ENCODE peak calls at places on chromosomes 16 and 17, in nine cellular contexts. One of them, this sample, is unnamed.

GRCh38 chr16:4160663-4161436 is 44.6 kb upstream of the ADCY9 start:
- DNase-seq in HAP-1: no peak
- DNase-seq in SK-N-MC: no peak
- DNase-seq in ovary: no peak
- DNase-seq in tibial artery: no peak
- DNase-seq in GM12865: no peak
- DNase-seq in dorsolateral prefrontal cortex: no peak
- DNase-seq in thyroid gland: no peak
- DNase-seq in choroid plexus epithelial cell: peak; percentile 17
- DNase-seq in this sample: no peak

GRCh38 chr17:32739722-32740121 is 137.2 kb downstream of the MYO1D start:
- DNase-seq in HAP-1: no peak
- DNase-seq in SK-N-MC: no peak
- DNase-seq in ovary: no peak
- DNase-seq in tibial artery: no peak
- DNase-seq in GM12865: no peak
- DNase-seq in dorsolateral prefrontal cortex: no peak
- DNase-seq in thyroid gland: no peak
- DNase-seq in choroid plexus epithelial cell: no peak
- DNase-seq in this sample: no peak

GRCh38 chr17:45703348-45703747 is 80.8 kb upstream of the CRHR1 start:
- DNase-seq in HAP-1: no peak
- DNase-seq in SK-N-MC: no peak
- DNase-seq in ovary: no peak
- DNase-seq in tibial artery: no peak
- DNase-seq in GM12865: no peak
- DNase-seq in dorsolateral prefrontal cortex: no peak
- DNase-seq in thyroid gland: no peak
- DNase-seq in choroid plexus epithelial cell: no peak
- DNase-seq in this sample: no peak

GRCh38 chr16:89143201-89143741 is 28.3 kb upstream of the CDH15 start:
- DNase-seq in HAP-1: no peak
- DNase-seq in SK-N-MC: no peak
- DNase-seq in ovary: no peak
- DNase-seq in tibial artery: no peak
- DNase-seq in GM12865: no peak
- DNase-seq in dorsolateral prefrontal cortex: no peak
- DNase-seq in thyroid gland: no peak
- DNase-seq in choroid plexus epithelial cell: no peak
- DNase-seq in this sample: no peak

GRCh38 chr17:13575922-13576419 is 25.8 kb downstream of the HS3ST3A1 start:
- DNase-seq in HAP-1: no peak
- DNase-seq in SK-N-MC: no peak
- DNase-seq in ovary: no peak
- DNase-seq in tibial artery: no peak
- DNase-seq in GM12865: no peak
- DNase-seq in dorsolateral prefrontal cortex: no peak
- DNase-seq in thyroid gland: no peak
- DNase-seq in choroid plexus epithelial cell: peak; percentile 61
- DNase-seq in this sample: no peak

GRCh38 chr17:79042421-79043190 is 18.6 kb downstream of the C1QTNF1 start:
- DNase-seq in HAP-1: no peak
- DNase-seq in SK-N-MC: no peak
- DNase-seq in ovary: peak; percentile 76
- DNase-seq in tibial artery: no peak
- DNase-seq in GM12865: peak; percentile 48
- DNase-seq in dorsolateral prefrontal cortex: peak; percentile 46
- DNase-seq in thyroid gland: peak; percentile 66
- DNase-seq in choroid plexus epithelial cell: peak; percentile 73
- DNase-seq in this sample: peak; percentile 63

GRCh38 chr17:73786286-73786743 is 142.1 kb upstream of the SDK2 start:
- DNase-seq in HAP-1: no peak
- DNase-seq in SK-N-MC: no peak
- DNase-seq in ovary: no peak
- DNase-seq in tibial artery: no peak
- DNase-seq in GM12865: no peak
- DNase-seq in dorsolateral prefrontal cortex: no peak
- DNase-seq in thyroid gland: no peak
- DNase-seq in choroid plexus epithelial cell: no peak
- DNase-seq in this sample: no peak

GRCh38 chr17:59839646-59840328 is 53.0 kb downstream of the TUBD1 start:
- DNase-seq in HAP-1: no peak
- DNase-seq in SK-N-MC: no peak
- DNase-seq in ovary: no peak
- DNase-seq in tibial artery: no peak
- DNase-seq in GM12865: peak; percentile 34
- DNase-seq in dorsolateral prefrontal cortex: no peak
- DNase-seq in thyroid gland: no peak
- DNase-seq in choroid plexus epithelial cell: peak; percentile 69
- DNase-seq in this sample: no peak

GRCh38 chr17:31530391-31530990 is 139.0 kb downstream of the RAB11FIP4 start:
- DNase-seq in HAP-1: no peak
- DNase-seq in SK-N-MC: no peak
- DNase-seq in ovary: peak; percentile 65
- DNase-seq in tibial artery: no peak
- DNase-seq in GM12865: no peak
- DNase-seq in dorsolateral prefrontal cortex: no peak
- DNase-seq in thyroid gland: no peak
- DNase-seq in choroid plexus epithelial cell: no peak
- DNase-seq in this sample: no peak

GRCh38 chr17:69314246-69315030 is 12.5 kb downstream of the ABCA5 start:
- DNase-seq in HAP-1: no peak
- DNase-seq in SK-N-MC: no peak
- DNase-seq in ovary: no peak
- DNase-seq in tibial artery: no peak
- DNase-seq in GM12865: no peak
- DNase-seq in dorsolateral prefrontal cortex: no peak
- DNase-seq in thyroid gland: no peak
- DNase-seq in choroid plexus epithelial cell: peak; percentile 23
- DNase-seq in this sample: no peak

GRCh38 chr16:25912321-25912720 is 220.6 kb downstream of the HS3ST4 start:
- DNase-seq in HAP-1: no peak
- DNase-seq in SK-N-MC: no peak
- DNase-seq in ovary: no peak
- DNase-seq in tibial artery: no peak
- DNase-seq in GM12865: no peak
- DNase-seq in dorsolateral prefrontal cortex: no peak
- DNase-seq in thyroid gland: no peak
- DNase-seq in choroid plexus epithelial cell: no peak
- DNase-seq in this sample: no peak

GRCh38 chr16:89599902-89600301 is 13.5 kb upstream of the DPEP1 start:
- DNase-seq in HAP-1: no peak
- DNase-seq in SK-N-MC: no peak
- DNase-seq in ovary: no peak
- DNase-seq in tibial artery: no peak
- DNase-seq in GM12865: no peak
- DNase-seq in dorsolateral prefrontal cortex: no peak
- DNase-seq in thyroid gland: no peak
- DNase-seq in choroid plexus epithelial cell: no peak
- DNase-seq in this sample: no peak

GRCh38 chr16:61929801-61930200 is 106.4 kb downstream of the CDH8 start:
- DNase-seq in HAP-1: no peak
- DNase-seq in SK-N-MC: no peak
- DNase-seq in ovary: no peak
- DNase-seq in tibial artery: no peak
- DNase-seq in GM12865: no peak
- DNase-seq in dorsolateral prefrontal cortex: no peak
- DNase-seq in thyroid gland: no peak
- DNase-seq in choroid plexus epithelial cell: no peak
- DNase-seq in this sample: no peak

DNA sequence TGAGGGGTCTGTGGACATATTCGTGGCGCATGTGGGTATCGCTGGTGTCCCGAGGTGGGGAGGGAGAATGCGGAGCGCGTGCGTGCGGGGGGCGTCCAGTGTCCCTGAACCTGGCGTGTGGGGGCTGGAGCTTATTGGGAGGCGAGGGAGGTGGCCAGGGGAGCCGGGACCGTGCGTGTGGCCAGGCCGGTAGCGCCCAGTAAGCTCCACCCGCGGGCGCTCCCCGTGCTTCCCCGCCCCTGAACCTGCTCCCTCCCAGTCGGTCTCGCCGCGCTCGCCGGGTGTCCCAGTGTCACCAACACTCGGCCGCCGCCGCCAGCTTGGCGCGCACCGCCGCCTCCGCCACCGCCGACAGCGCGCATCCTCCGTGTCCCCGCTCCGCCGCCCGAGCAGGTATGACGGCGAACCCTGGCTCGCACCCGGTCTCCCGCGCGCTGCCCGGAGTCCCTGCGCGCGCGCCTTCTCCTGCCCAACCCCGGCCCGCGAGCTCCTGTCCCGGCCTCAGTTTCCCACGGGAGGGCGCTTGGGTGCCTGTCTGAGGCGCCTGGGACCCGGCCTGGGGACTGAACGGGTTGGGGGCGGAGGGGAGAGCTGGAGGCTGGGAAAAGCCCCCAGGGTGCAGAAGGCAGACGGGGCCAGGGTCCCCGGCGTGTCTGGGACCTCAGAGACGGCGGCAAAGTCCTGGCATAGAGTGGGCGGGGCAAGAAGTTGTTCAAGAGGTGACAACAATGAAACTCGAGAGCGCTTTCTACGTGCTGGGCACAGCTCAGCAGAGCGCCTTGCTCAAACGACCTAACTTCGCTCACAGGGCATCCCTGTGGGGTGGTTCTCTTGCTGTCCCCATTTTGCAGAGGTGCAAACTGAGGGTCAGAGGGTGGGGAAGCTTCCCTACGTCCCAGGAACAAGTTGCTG is at the start of gene SCNN1B:
- DNase-seq in HAP-1: no peak
- DNase-seq in SK-N-MC: no peak
- DNase-seq in ovary: no peak
- DNase-seq in tibial artery: no peak
- DNase-seq in GM12865: peak; percentile 31
- DNase-seq in dorsolateral prefrontal cortex: no peak
- DNase-seq in thyroid gland: peak; percentile 81
- DNase-seq in choroid plexus epithelial cell: no peak
- DNase-seq in this sample: no peak
- H3K4me3 ChIP-seq in HAP-1: no peak within 1 kb of the TSS
- H3K4me3 ChIP-seq in SK-N-MC: peak within 1 kb of the TSS; percentile 60
- H3K4me3 ChIP-seq in ovary: peak within 1 kb of the TSS; percentile 26
- H3K4me3 ChIP-seq in tibial artery: peak within 1 kb of the TSS; percentile 11
- H3K4me3 ChIP-seq in GM12865: peak within 1 kb of the TSS; percentile 49
- H3K4me3 ChIP-seq in dorsolateral prefrontal cortex: peak within 1 kb of the TSS; percentile 55
- H3K4me3 ChIP-seq in thyroid gland: peak within 1 kb of the TSS; percentile 55
- H3K4me3 ChIP-seq in choroid plexus epithelial cell: no peak within 1 kb of the TSS
- H3K4me3 ChIP-seq in this sample: peak within 1 kb of the TSS; percentile 32

DNA sequence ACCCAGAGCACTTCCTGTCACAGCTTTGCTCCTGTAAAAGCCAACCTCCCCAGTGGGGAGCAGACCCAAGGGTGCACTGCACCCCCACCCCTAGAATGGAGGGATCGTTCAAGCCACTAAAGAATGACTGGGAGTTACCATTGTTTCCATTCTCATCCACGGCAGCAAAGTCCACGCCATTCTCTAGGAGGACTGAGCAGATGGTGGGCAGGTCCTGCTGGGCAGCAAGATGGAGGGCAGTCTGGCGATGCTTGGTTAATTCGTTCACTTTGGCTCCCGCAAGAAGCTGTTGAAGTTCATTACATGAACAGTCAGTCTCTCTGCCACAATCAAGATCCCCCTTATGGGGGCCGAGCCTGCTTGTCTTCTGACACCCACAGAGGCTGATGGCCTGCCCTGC is 30.8 kb downstream of the CYB5D2 start:
- DNase-seq in HAP-1: no peak
- DNase-seq in SK-N-MC: no peak
- DNase-seq in ovary: no peak
- DNase-seq in tibial artery: no peak
- DNase-seq in GM12865: no peak
- DNase-seq in dorsolateral prefrontal cortex: no peak
- DNase-seq in thyroid gland: no peak
- DNase-seq in choroid plexus epithelial cell: no peak
- DNase-seq in this sample: no peak
- H3K4me3 ChIP-seq in HAP-1: no peak overlapping the region
- H3K4me3 ChIP-seq in SK-N-MC: no peak overlapping the region
- H3K4me3 ChIP-seq in ovary: no peak overlapping the region
- H3K4me3 ChIP-seq in tibial artery: no peak overlapping the region
- H3K4me3 ChIP-seq in GM12865: no peak overlapping the region
- H3K4me3 ChIP-seq in dorsolateral prefrontal cortex: no peak overlapping the region
- H3K4me3 ChIP-seq in thyroid gland: no peak overlapping the region
- H3K4me3 ChIP-seq in choroid plexus epithelial cell: no peak overlapping the region
- H3K4me3 ChIP-seq in this sample: no peak overlapping the region

GRCh38 chr17:34580685-34581445 is 1.5 kb downstream of the TMEM132E start:
- DNase-seq in HAP-1: no peak
- DNase-seq in SK-N-MC: no peak
- DNase-seq in ovary: no peak
- DNase-seq in tibial artery: no peak
- DNase-seq in GM12865: no peak
- DNase-seq in dorsolateral prefrontal cortex: no peak
- DNase-seq in thyroid gland: no peak
- DNase-seq in choroid plexus epithelial cell: no peak
- DNase-seq in this sample: no peak
- H3K4me3 ChIP-seq in HAP-1: peak overlapping the region; percentile 21
- H3K4me3 ChIP-seq in SK-N-MC: peak overlapping the region; percentile 11
- H3K4me3 ChIP-seq in ovary: peak overlapping the region; percentile 23
- H3K4me3 ChIP-seq in tibial artery: peak overlapping the region; percentile 70
- H3K4me3 ChIP-seq in GM12865: no peak overlapping the region
- H3K4me3 ChIP-seq in dorsolateral prefrontal cortex: peak overlapping the region; percentile 74
- H3K4me3 ChIP-seq in thyroid gland: peak overlapping the region; percentile 30
- H3K4me3 ChIP-seq in choroid plexus epithelial cell: no peak overlapping the region
- H3K4me3 ChIP-seq in this sample: peak overlapping the region; percentile 58

GRCh38 chr17:7097940-7098339 is 16.7 kb downstream of the ASGR2 start:
- DNase-seq in HAP-1: no peak
- DNase-seq in SK-N-MC: peak; percentile 8
- DNase-seq in ovary: no peak
- DNase-seq in tibial artery: no peak
- DNase-seq in GM12865: no peak
- DNase-seq in dorsolateral prefrontal cortex: no peak
- DNase-seq in thyroid gland: no peak
- DNase-seq in choroid plexus epithelial cell: peak; percentile 11
- DNase-seq in this sample: no peak

GRCh38 chr17:7098802-7099459 is 15.7 kb downstream of the ASGR2 start:
- DNase-seq in HAP-1: no peak
- DNase-seq in SK-N-MC: no peak
- DNase-seq in ovary: no peak
- DNase-seq in tibial artery: peak; percentile 60
- DNase-seq in GM12865: no peak
- DNase-seq in dorsolateral prefrontal cortex: no peak
- DNase-seq in thyroid gland: no peak
- DNase-seq in choroid plexus epithelial cell: no peak
- DNase-seq in this sample: no peak

GRCh38 chr17:7102421-7102820 is 12.2 kb downstream of the ASGR2 start:
- DNase-seq in HAP-1: no peak
- DNase-seq in SK-N-MC: no peak
- DNase-seq in ovary: no peak
- DNase-seq in tibial artery: no peak
- DNase-seq in GM12865: no peak
- DNase-seq in dorsolateral prefrontal cortex: no peak
- DNase-seq in thyroid gland: no peak
- DNase-seq in choroid plexus epithelial cell: no peak
- DNase-seq in this sample: no peak

GRCh38 chr17:7107012-7107754 is 7.4 kb downstream of the ASGR2 start:
- DNase-seq in HAP-1: no peak
- DNase-seq in SK-N-MC: no peak
- DNase-seq in ovary: no peak
- DNase-seq in tibial artery: no peak
- DNase-seq in GM12865: no peak
- DNase-seq in dorsolateral prefrontal cortex: no peak
- DNase-seq in thyroid gland: no peak
- DNase-seq in choroid plexus epithelial cell: no peak
- DNase-seq in this sample: no peak

DNA sequence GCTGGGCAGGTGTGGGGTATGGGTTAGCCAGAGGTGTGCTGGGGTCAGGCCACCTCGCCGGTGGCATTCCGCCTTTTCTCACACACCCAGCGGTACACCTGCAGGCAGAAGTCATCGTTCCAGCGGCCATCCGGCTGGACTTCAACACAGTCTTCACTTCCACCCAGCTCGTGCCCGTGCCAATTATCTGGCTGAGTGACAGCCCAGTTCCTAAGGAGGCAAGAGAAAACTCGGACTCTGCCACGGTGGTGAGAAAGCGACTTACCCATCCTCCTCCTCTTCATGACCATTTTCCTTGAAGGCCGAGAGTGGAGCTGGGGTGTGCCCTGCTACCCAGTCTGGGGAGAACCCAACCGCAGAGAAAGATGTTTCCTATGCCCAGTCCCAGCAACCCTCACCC is 13.1 kb downstream of the ASGR2 start:
- DNase-seq in HAP-1: no peak
- DNase-seq in SK-N-MC: no peak
- DNase-seq in ovary: no peak
- DNase-seq in tibial artery: no peak
- DNase-seq in GM12865: no peak
- DNase-seq in dorsolateral prefrontal cortex: no peak
- DNase-seq in thyroid gland: no peak
- DNase-seq in choroid plexus epithelial cell: no peak
- DNase-seq in this sample: no peak
- H3K4me3 ChIP-seq in HAP-1: no peak overlapping the region
- H3K4me3 ChIP-seq in SK-N-MC: no peak overlapping the region
- H3K4me3 ChIP-seq in ovary: no peak overlapping the region
- H3K4me3 ChIP-seq in tibial artery: no peak overlapping the region
- H3K4me3 ChIP-seq in GM12865: no peak overlapping the region
- H3K4me3 ChIP-seq in dorsolateral prefrontal cortex: no peak overlapping the region
- H3K4me3 ChIP-seq in thyroid gland: no peak overlapping the region
- H3K4me3 ChIP-seq in choroid plexus epithelial cell: no peak overlapping the region
- H3K4me3 ChIP-seq in this sample: no peak overlapping the region

This sample was measured in heart right ventricle.